ENCODE peak calls at places on chromosomes 5 and 9, in eight cellular contexts. S is COR-L47; P is NCI-H1694 treated with DMSO at 0.1 percent for 48 hours; V is cardiac muscle cell; H is renal cortical epithelial cell; L is stimulated activated CD4-positive, alpha-beta T cell treated with anti-CD3 and anti-CD28 coated beads, Interleukin-1b, Interleukin-23, amount 100 ng/mL, for 1 hour; A is stimulated activated CD8-positive, alpha-beta memory T cell treated with anti-CD3 and anti-CD28 coated beads, Interleukin-4, amount 100 ng/mL, for 1 hour; D is glutamatergic neuron. Y is an unnamed sample.

GRCh38 chr5:59238126-59238902 is 655.2 kb downstream of the PDE4D start:
- DNase-seq in S (no peak), P (no peak), V (no peak), H (no peak), L (no peak), A (no peak), D (no peak), Y (no peak)

GRCh38 chr9:130084337-130084736 is 30.6 kb downstream of the GPR107 start:
- DNase-seq in S (no peak), P (no peak), V (no peak), H (no peak), L (no peak), A (no peak), D (no peak), Y (no peak)

GRCh38 chr9:106403081-106403480 is 459.9 kb upstream of the ZNF462 start:
- DNase-seq in S (no peak), P (no peak), V (no peak), H (peak; percentile 75), L (no peak), A (no peak), D (no peak), Y (no peak)

GRCh38 chr5:111680737-111681413 is 76.1 kb downstream of the NREP start:
- DNase-seq in S (peak; percentile 60), P (peak; percentile 53), V (peak; percentile 97), H (peak; percentile 98), L (no peak), A (no peak), D (no peak), Y (no peak)

GRCh38 chr5:115179959-115180709 is 10.4 kb upstream of the TRIM36 start:
- DNase-seq in S (peak; percentile 9), P (peak; percentile 38), V (peak; percentile 31), H (no peak), L (no peak), A (no peak), D (peak; percentile 86), Y (no peak)

GRCh38 chr5:55160493-55161209 is 680 bp downstream of the GPX8 start:
- DNase-seq in S (no peak), P (no peak), V (peak; percentile 96), H (peak; percentile 93), L (no peak), A (no peak), D (no peak), Y (no peak)

GRCh38 chr5:26669523-26669922 is 368.9 kb downstream of the CDH9 start:
- DNase-seq in S (no peak), P (no peak), V (no peak), H (no peak), L (no peak), A (no peak), D (no peak), Y (no peak)

GRCh38 chr5:133868946-133869674 is 99.3 kb downstream of the C5orf15 start:
- DNase-seq in S (peak; percentile 53), P (peak; percentile 65), V (peak; percentile 82), H (peak; percentile 51), L (peak; percentile 27), A (peak; percentile 7), D (peak; percentile 85), Y (no peak)

GRCh38 chr9:114492991-114493390 is 12.3 kb downstream of the WHRN start:
- DNase-seq in S (no peak), P (no peak), V (no peak), H (no peak), L (no peak), A (no peak), D (no peak), Y (no peak)

GRCh38 chr5:174503461-174504265 is 220.7 kb upstream of the MSX2 start:
- DNase-seq in S (peak; percentile 97), P (no peak), V (peak; percentile 79), H (peak; percentile 40), L (no peak), A (no peak), D (no peak), Y (no peak)

GRCh38 chr9:69376651-69377050 is 51.6 kb downstream of the ENTREP1 start:
- DNase-seq in S (no peak), P (no peak), V (peak; percentile 95), H (peak; percentile 96), L (no peak), A (no peak), D (no peak), Y (no peak)

GRCh38 chr9:90969021-90969675 is 167.5 kb downstream of the SYK start:
- DNase-seq in S (peak; percentile 80), P (no peak), V (no peak), H (no peak), L (no peak), A (no peak), D (no peak), Y (no peak)

GRCh38 chr5:67699560-67699959 is 503.0 kb upstream of the CD180 start:
- DNase-seq in S (no peak), P (no peak), V (no peak), H (peak; percentile 9), L (no peak), A (no peak), D (no peak), Y (no peak)

GRCh38 chr9:2691626-2692025 is 25.7 kb upstream of the KCNV2 start:
- DNase-seq in S (no peak), P (no peak), V (peak; percentile 38), H (no peak), L (no peak), A (no peak), D (no peak), Y (no peak)

GRCh38 chr9:108094676-108094993 is 605.1 kb upstream of the KLF4 start:
- DNase-seq in S (no peak), P (no peak), V (no peak), H (no peak), L (no peak), A (no peak), D (no peak), Y (no peak)

GRCh38 chr9:99660191-99660636 is 161.5 kb upstream of the NR4A3 start:
- DNase-seq in S (no peak), P (peak; percentile 31), V (no peak), H (no peak), L (no peak), A (no peak), D (no peak), Y (peak; percentile 75)

GRCh38 chr9:35272989-35273388 is 111.2 kb downstream of the UNC13B start:
- DNase-seq in S (no peak), P (no peak), V (no peak), H (peak; percentile 82), L (no peak), A (no peak), D (no peak), Y (no peak)

GRCh38 chr9:5799314-5799713 is 33.6 kb downstream of the ERMP1 start:
- DNase-seq in S (peak; percentile 18), P (peak; percentile 58), V (peak; percentile 74), H (peak; percentile 74), L (no peak), A (no peak), D (no peak), Y (no peak)

GRCh38 chr9:82531795-82532194 is 531.1 kb downstream of the RASEF start:
- DNase-seq in S (no peak), P (no peak), V (no peak), H (no peak), L (no peak), A (no peak), D (no peak), Y (no peak)